ENCODE peak calls at places on chromosomes 12 and 14, in nine cellular contexts. One of them, this sample, is unnamed.

GRCh38 chr12:414841-415240 is 13.4 kb downstream of the CCDC77 start:
- DNase-seq in stimulated activated CD8-positive, alpha-beta memory T cell treated with anti-CD3 and anti-CD28 coated beads, Interleukin-2, amount 100 ng/mL, for 1 hour: no peak
- DNase-seq in cerebellar cortex: no peak
- DNase-seq in GM20000: no peak
- DNase-seq in ecto neural progenitor cell: peak
- DNase-seq in hippocampal formation: no peak
- DNase-seq in fibroblast of lung: no peak
- DNase-seq in GDM1: no peak
- DNase-seq in EH: no peak
- DNase-seq in this sample: no peak

GRCh38 chr14:24665440-24665991 is 31.5 kb upstream of the GZMB start:
- DNase-seq in cerebellar cortex: no peak
- DNase-seq in fibroblast of lung: no peak
- DNase-seq in GDM1: no peak
- DNase-seq in stimulated activated CD8-positive, alpha-beta memory T cell treated with anti-CD3 and anti-CD28 coated beads, Interleukin-2, amount 100 ng/mL, for 1 hour: no peak
- DNase-seq in GM20000: peak
- DNase-seq in EH: no peak
- DNase-seq in hippocampal formation: no peak
- DNase-seq in ecto neural progenitor cell: no peak
- DNase-seq in this sample: no peak

GRCh38 chr14:22900088-22900799 is 17.2 kb downstream of the REM2 start:
- DNase-seq in stimulated activated CD8-positive, alpha-beta memory T cell treated with anti-CD3 and anti-CD28 coated beads, Interleukin-2, amount 100 ng/mL, for 1 hour: no peak
- DNase-seq in GDM1: peak
- DNase-seq in ecto neural progenitor cell: peak
- DNase-seq in EH: peak
- DNase-seq in cerebellar cortex: peak
- DNase-seq in fibroblast of lung: peak
- DNase-seq in GM20000: peak
- DNase-seq in hippocampal formation: no peak
- DNase-seq in this sample: peak

GRCh38 chr14:58557242-58557641 is 80.5 kb upstream of the DACT1 start:
- DNase-seq in EH: peak
- DNase-seq in GDM1: no peak
- DNase-seq in hippocampal formation: no peak
- DNase-seq in GM20000: no peak
- DNase-seq in stimulated activated CD8-positive, alpha-beta memory T cell treated with anti-CD3 and anti-CD28 coated beads, Interleukin-2, amount 100 ng/mL, for 1 hour: no peak
- DNase-seq in cerebellar cortex: no peak
- DNase-seq in fibroblast of lung: no peak
- DNase-seq in ecto neural progenitor cell: no peak
- DNase-seq in this sample: no peak

GRCh38 chr12:94563261-94563660 is 87.1 kb downstream of the TMCC3 start:
- DNase-seq in ecto neural progenitor cell: no peak
- DNase-seq in cerebellar cortex: no peak
- DNase-seq in EH: no peak
- DNase-seq in fibroblast of lung: no peak
- DNase-seq in GM20000: no peak
- DNase-seq in GDM1: no peak
- DNase-seq in hippocampal formation: no peak
- DNase-seq in stimulated activated CD8-positive, alpha-beta memory T cell treated with anti-CD3 and anti-CD28 coated beads, Interleukin-2, amount 100 ng/mL, for 1 hour: no peak
- DNase-seq in this sample: no peak

GRCh38 chr14:24954037-24954696 is 95.8 kb downstream of the STXBP6 start:
- DNase-seq in cerebellar cortex: no peak
- DNase-seq in GM20000: no peak
- DNase-seq in GDM1: no peak
- DNase-seq in ecto neural progenitor cell: no peak
- DNase-seq in hippocampal formation: no peak
- DNase-seq in fibroblast of lung: no peak
- DNase-seq in EH: no peak
- DNase-seq in stimulated activated CD8-positive, alpha-beta memory T cell treated with anti-CD3 and anti-CD28 coated beads, Interleukin-2, amount 100 ng/mL, for 1 hour: no peak
- DNase-seq in this sample: no peak

GRCh38 chr12:80400591-80400991 is 43.4 kb upstream of the PTPRQ start:
- DNase-seq in stimulated activated CD8-positive, alpha-beta memory T cell treated with anti-CD3 and anti-CD28 coated beads, Interleukin-2, amount 100 ng/mL, for 1 hour: no peak
- DNase-seq in ecto neural progenitor cell: peak
- DNase-seq in GM20000: no peak
- DNase-seq in EH: peak
- DNase-seq in fibroblast of lung: peak
- DNase-seq in hippocampal formation: peak
- DNase-seq in GDM1: no peak
- DNase-seq in cerebellar cortex: peak
- DNase-seq in this sample: no peak

GRCh38 chr12:100868487-100868886 is 73.9 kb downstream of the ANO4 start:
- DNase-seq in fibroblast of lung: peak
- DNase-seq in GDM1: no peak
- DNase-seq in stimulated activated CD8-positive, alpha-beta memory T cell treated with anti-CD3 and anti-CD28 coated beads, Interleukin-2, amount 100 ng/mL, for 1 hour: no peak
- DNase-seq in hippocampal formation: no peak
- DNase-seq in ecto neural progenitor cell: no peak
- DNase-seq in EH: peak
- DNase-seq in cerebellar cortex: no peak
- DNase-seq in GM20000: no peak
- DNase-seq in this sample: no peak

GRCh38 chr12:116533343-116534248 is 25.6 kb upstream of the MAP1LC3B2 start:
- DNase-seq in GM20000: peak
- DNase-seq in stimulated activated CD8-positive, alpha-beta memory T cell treated with anti-CD3 and anti-CD28 coated beads, Interleukin-2, amount 100 ng/mL, for 1 hour: peak
- DNase-seq in fibroblast of lung: peak
- DNase-seq in cerebellar cortex: peak
- DNase-seq in hippocampal formation: peak
- DNase-seq in GDM1: peak
- DNase-seq in ecto neural progenitor cell: peak
- DNase-seq in EH: peak
- DNase-seq in this sample: peak

GRCh38 chr14:93954900-93955891 is 21.2 kb downstream of the ASB2 start:
- DNase-seq in GM20000: peak
- DNase-seq in hippocampal formation: no peak
- DNase-seq in EH: no peak
- DNase-seq in ecto neural progenitor cell: no peak
- DNase-seq in fibroblast of lung: no peak
- DNase-seq in stimulated activated CD8-positive, alpha-beta memory T cell treated with anti-CD3 and anti-CD28 coated beads, Interleukin-2, amount 100 ng/mL, for 1 hour: no peak
- DNase-seq in GDM1: peak
- DNase-seq in cerebellar cortex: no peak
- DNase-seq in this sample: no peak

GRCh38 chr12:53176750-53177149 is 3.8 kb upstream of the ZNF740 start:
- DNase-seq in fibroblast of lung: no peak
- DNase-seq in ecto neural progenitor cell: no peak
- DNase-seq in GDM1: no peak
- DNase-seq in stimulated activated CD8-positive, alpha-beta memory T cell treated with anti-CD3 and anti-CD28 coated beads, Interleukin-2, amount 100 ng/mL, for 1 hour: no peak
- DNase-seq in cerebellar cortex: no peak
- DNase-seq in EH: no peak
- DNase-seq in hippocampal formation: no peak
- DNase-seq in GM20000: no peak
- DNase-seq in this sample: no peak

GRCh38 chr12:6442799-6443198 is 2.0 kb upstream of the CD27 start:
- DNase-seq in EH: no peak
- DNase-seq in GM20000: no peak
- DNase-seq in cerebellar cortex: no peak
- DNase-seq in GDM1: no peak
- DNase-seq in fibroblast of lung: no peak
- DNase-seq in stimulated activated CD8-positive, alpha-beta memory T cell treated with anti-CD3 and anti-CD28 coated beads, Interleukin-2, amount 100 ng/mL, for 1 hour: no peak
- DNase-seq in ecto neural progenitor cell: no peak
- DNase-seq in hippocampal formation: no peak
- DNase-seq in this sample: no peak